ENCODE peak calls at places on chromosomes 3 and 15, in four cellular contexts. One of them, this sample, is unnamed.

GRCh38 chr3:41846850-41847249 is 115.1 kb downstream of the ULK4 start:
- DNase-seq in heart left ventricle: no peak
- DNase-seq in ovary: no peak
- DNase-seq in CD8-positive, alpha-beta memory T cell: no peak
- DNase-seq in this sample: no peak

GRCh38 chr15:82918162-82918561 is 34.4 kb downstream of the HOMER2 start:
- DNase-seq in heart left ventricle: no peak
- DNase-seq in ovary: no peak
- DNase-seq in CD8-positive, alpha-beta memory T cell: no peak
- DNase-seq in this sample: no peak

GRCh38 chr3:113008117-113008516 is 17.3 kb downstream of the GTPBP8 start:
- DNase-seq in heart left ventricle: no peak
- DNase-seq in ovary: no peak
- DNase-seq in CD8-positive, alpha-beta memory T cell: no peak
- DNase-seq in this sample: no peak

GRCh38 chr3:47204875-47205274 is 41.0 kb upstream of the SETD2 start:
- DNase-seq in heart left ventricle: no peak
- DNase-seq in ovary: no peak
- DNase-seq in CD8-positive, alpha-beta memory T cell: no peak
- DNase-seq in this sample: no peak

GRCh38 chr3:135927170-135927569 is 38.4 kb upstream of the PPP2R3A start:
- DNase-seq in heart left ventricle: no peak
- DNase-seq in ovary: no peak
- DNase-seq in CD8-positive, alpha-beta memory T cell: no peak
- DNase-seq in this sample: no peak

GRCh38 chr3:170614214-170614966 is 28.5 kb upstream of the SLC7A14 start:
- DNase-seq in heart left ventricle: peak; percentile 49
- DNase-seq in ovary: no peak
- DNase-seq in CD8-positive, alpha-beta memory T cell: no peak
- DNase-seq in this sample: peak; percentile 65

GRCh38 chr3:181358060-181358459 is 353.7 kb upstream of the SOX2 start:
- DNase-seq in heart left ventricle: no peak
- DNase-seq in ovary: no peak
- DNase-seq in CD8-positive, alpha-beta memory T cell: no peak
- DNase-seq in this sample: no peak

GRCh38 chr3:159751754-159752153 is 236.9 kb upstream of the IL12A start:
- DNase-seq in heart left ventricle: no peak
- DNase-seq in ovary: no peak
- DNase-seq in CD8-positive, alpha-beta memory T cell: no peak
- DNase-seq in this sample: no peak

GRCh38 chr15:68206711-68207151 is 1.6 kb upstream of the CALML4 start:
- DNase-seq in heart left ventricle: no peak
- DNase-seq in ovary: no peak
- DNase-seq in CD8-positive, alpha-beta memory T cell: no peak
- DNase-seq in this sample: no peak

GRCh38 chr3:3545360-3545759 is 253.9 kb upstream of the LRRN1 start:
- DNase-seq in heart left ventricle: no peak
- DNase-seq in ovary: no peak
- DNase-seq in CD8-positive, alpha-beta memory T cell: no peak
- DNase-seq in this sample: no peak

GRCh38 chr3:144821583-144821982 is 850.0 kb downstream of the DIPK2A start:
- DNase-seq in heart left ventricle: no peak
- DNase-seq in ovary: no peak
- DNase-seq in CD8-positive, alpha-beta memory T cell: no peak
- DNase-seq in this sample: no peak

GRCh38 chr3:149145361-149145760 is 15.9 kb downstream of the HPS3 start:
- DNase-seq in heart left ventricle: no peak
- DNase-seq in ovary: no peak
- DNase-seq in CD8-positive, alpha-beta memory T cell: no peak
- DNase-seq in this sample: no peak

GRCh38 chr3:182704926-182705325 is 88.4 kb upstream of the ATP11B start:
- DNase-seq in heart left ventricle: no peak
- DNase-seq in ovary: no peak
- DNase-seq in CD8-positive, alpha-beta memory T cell: no peak
- DNase-seq in this sample: no peak

GRCh38 chr15:69980311-69981059 is 117.2 kb downstream of the TLE3 start:
- DNase-seq in heart left ventricle: no peak
- DNase-seq in ovary: no peak
- DNase-seq in CD8-positive, alpha-beta memory T cell: no peak
- DNase-seq in this sample: no peak

GRCh38 chr15:71410347-71410746 is 295.1 kb downstream of the THSD4 start:
- DNase-seq in heart left ventricle: no peak
- DNase-seq in ovary: no peak
- DNase-seq in CD8-positive, alpha-beta memory T cell: no peak
- DNase-seq in this sample: no peak

GRCh38 chr15:71413419-71413818 is 298.1 kb downstream of the THSD4 start:
- DNase-seq in heart left ventricle: no peak
- DNase-seq in ovary: no peak
- DNase-seq in CD8-positive, alpha-beta memory T cell: no peak
- DNase-seq in this sample: no peak

GRCh38 chr15:71411538-71412482 is 296.5 kb downstream of the THSD4 start:
- DNase-seq in heart left ventricle: no peak
- DNase-seq in ovary: no peak
- DNase-seq in CD8-positive, alpha-beta memory T cell: no peak
- DNase-seq in this sample: no peak

GRCh38 chr15:71414778-71415177 is 299.5 kb downstream of the THSD4 start:
- DNase-seq in heart left ventricle: no peak
- DNase-seq in ovary: no peak
- DNase-seq in CD8-positive, alpha-beta memory T cell: no peak
- DNase-seq in this sample: no peak

DNA sequence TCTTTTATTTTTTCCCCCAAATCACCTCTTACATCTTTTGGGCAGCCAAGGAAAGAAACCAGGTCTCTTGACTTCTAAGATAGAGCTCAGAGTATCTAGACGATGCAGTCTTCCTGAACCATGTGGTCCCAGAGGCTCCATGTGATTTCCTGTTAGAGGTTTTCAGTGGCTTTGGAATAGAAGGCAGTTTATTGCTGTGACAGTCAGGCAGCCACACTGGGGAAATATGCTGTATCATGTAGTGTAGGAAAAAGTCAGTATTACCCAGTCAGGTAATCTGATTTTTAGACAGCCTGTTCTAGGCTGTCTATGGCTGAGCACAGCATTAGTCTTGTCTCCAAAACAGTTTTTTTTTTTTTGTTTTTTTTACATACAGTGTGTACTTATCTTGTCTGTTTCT is 294.3 kb downstream of the THSD4 start:
- DNase-seq in heart left ventricle: no peak
- DNase-seq in ovary: no peak
- DNase-seq in CD8-positive, alpha-beta memory T cell: no peak
- DNase-seq in this sample: no peak
- H3K4me3 ChIP-seq in heart left ventricle: no peak overlapping the region
- H3K4me3 ChIP-seq in ovary: no peak overlapping the region
- H3K4me3 ChIP-seq in CD8-positive, alpha-beta memory T cell: no peak overlapping the region
- H3K4me3 ChIP-seq in this sample: no peak overlapping the region

GRCh38 chr3:186212611-186213010 is 103.7 kb upstream of the ETV5 start:
- DNase-seq in heart left ventricle: no peak
- DNase-seq in ovary: no peak
- DNase-seq in CD8-positive, alpha-beta memory T cell: no peak
- DNase-seq in this sample: no peak

GRCh38 chr3:186211101-186211500 is 102.2 kb upstream of the ETV5 start:
- DNase-seq in heart left ventricle: no peak
- DNase-seq in ovary: no peak
- DNase-seq in CD8-positive, alpha-beta memory T cell: no peak
- DNase-seq in this sample: no peak

GRCh38 chr3:186208328-186208989 is 99.6 kb upstream of the ETV5 start:
- DNase-seq in heart left ventricle: no peak
- DNase-seq in ovary: no peak
- DNase-seq in CD8-positive, alpha-beta memory T cell: no peak
- DNase-seq in this sample: no peak

GRCh38 chr3:186209810-186210752 is 101.2 kb upstream of the ETV5 start:
- DNase-seq in heart left ventricle: peak; percentile 86
- DNase-seq in ovary: peak; percentile 55
- DNase-seq in CD8-positive, alpha-beta memory T cell: no peak
- DNase-seq in this sample: no peak

DNA sequence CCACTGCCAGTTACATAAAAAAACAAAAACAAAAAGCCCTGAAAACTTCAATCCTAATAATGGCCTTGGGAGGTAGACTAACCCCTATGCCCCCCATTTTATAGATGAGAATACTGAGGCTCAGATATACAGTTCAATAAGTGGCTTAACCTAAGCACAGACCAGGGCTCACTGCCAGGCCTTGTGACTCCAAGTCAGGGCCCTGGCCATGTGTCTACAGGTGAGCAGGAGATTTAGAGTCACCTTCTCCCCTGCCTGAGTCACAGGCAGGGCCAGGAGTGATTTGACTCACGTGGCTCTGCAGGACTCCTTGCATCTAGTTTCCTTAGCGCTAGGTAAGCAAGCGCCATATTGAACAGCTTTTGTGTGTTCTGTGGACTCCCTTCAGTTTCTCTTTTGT is 98.6 kb upstream of the ETV5 start:
- DNase-seq in heart left ventricle: no peak
- DNase-seq in ovary: no peak
- DNase-seq in CD8-positive, alpha-beta memory T cell: no peak
- DNase-seq in this sample: no peak
- H3K4me1 ChIP-seq in heart left ventricle: peaks cover 34% of the 10 kb centered on the region
- H3K4me1 ChIP-seq in ovary: peaks cover 8% of the 10 kb centered on the region
- H3K4me1 ChIP-seq in CD8-positive, alpha-beta memory T cell: no peaks in the 10 kb centered on the region
- H3K4me1 ChIP-seq in this sample: no peaks in the 10 kb centered on the region

GRCh38 chr3:172209333-172210321 is 170.2 kb downstream of the FNDC3B start:
- DNase-seq in heart left ventricle: peak; percentile 81
- DNase-seq in ovary: no peak
- DNase-seq in CD8-positive, alpha-beta memory T cell: no peak
- DNase-seq in this sample: no peak
- H3K4me3 ChIP-seq in heart left ventricle: no peak overlapping the region
- H3K4me3 ChIP-seq in ovary: no peak overlapping the region
- H3K4me3 ChIP-seq in CD8-positive, alpha-beta memory T cell: no peak overlapping the region
- H3K4me3 ChIP-seq in this sample: no peak overlapping the region

GRCh38 chr3:185928532-185928931 is 9.3 kb downstream of the TRA2B start:
- DNase-seq in heart left ventricle: no peak
- DNase-seq in ovary: no peak
- DNase-seq in CD8-positive, alpha-beta memory T cell: no peak
- DNase-seq in this sample: no peak
- H3K4me1 ChIP-seq in heart left ventricle: peaks cover 85% of the 10 kb centered on the region
- H3K4me1 ChIP-seq in ovary: peaks cover 23% of the 10 kb centered on the region
- H3K4me1 ChIP-seq in CD8-positive, alpha-beta memory T cell: peaks cover 77% of the 10 kb centered on the region
- H3K4me1 ChIP-seq in this sample: no peaks in the 10 kb centered on the region

GRCh38 chr3:127914584-127914983 is 448 bp upstream of the KBTBD12 start:
- DNase-seq in heart left ventricle: no peak
- DNase-seq in ovary: no peak
- DNase-seq in CD8-positive, alpha-beta memory T cell: no peak
- DNase-seq in this sample: no peak
- H3K4me3 ChIP-seq in heart left ventricle: peak overlapping the region; percentile 55
- H3K4me3 ChIP-seq in ovary: peak overlapping the region; percentile 36
- H3K4me3 ChIP-seq in CD8-positive, alpha-beta memory T cell: no peak overlapping the region
- H3K4me3 ChIP-seq in this sample: peak overlapping the region; percentile 51

GRCh38 chr3:197490098-197490497 is 65.7 kb downstream of the BDH1 start:
- DNase-seq in heart left ventricle: no peak
- DNase-seq in ovary: no peak
- DNase-seq in CD8-positive, alpha-beta memory T cell: no peak
- DNase-seq in this sample: no peak

GRCh38 chr3:197484204-197484901 is 71.4 kb downstream of the BDH1 start:
- DNase-seq in heart left ventricle: no peak
- DNase-seq in ovary: no peak
- DNase-seq in CD8-positive, alpha-beta memory T cell: no peak
- DNase-seq in this sample: no peak

GRCh38 chr3:197485143-197485542 is 70.6 kb downstream of the BDH1 start:
- DNase-seq in heart left ventricle: no peak
- DNase-seq in ovary: no peak
- DNase-seq in CD8-positive, alpha-beta memory T cell: no peak
- DNase-seq in this sample: no peak

GRCh38 chr3:197487911-197488391 is 67.8 kb downstream of the BDH1 start:
- DNase-seq in heart left ventricle: peak; percentile 78
- DNase-seq in ovary: no peak
- DNase-seq in CD8-positive, alpha-beta memory T cell: no peak
- DNase-seq in this sample: peak; percentile 61

DNA sequence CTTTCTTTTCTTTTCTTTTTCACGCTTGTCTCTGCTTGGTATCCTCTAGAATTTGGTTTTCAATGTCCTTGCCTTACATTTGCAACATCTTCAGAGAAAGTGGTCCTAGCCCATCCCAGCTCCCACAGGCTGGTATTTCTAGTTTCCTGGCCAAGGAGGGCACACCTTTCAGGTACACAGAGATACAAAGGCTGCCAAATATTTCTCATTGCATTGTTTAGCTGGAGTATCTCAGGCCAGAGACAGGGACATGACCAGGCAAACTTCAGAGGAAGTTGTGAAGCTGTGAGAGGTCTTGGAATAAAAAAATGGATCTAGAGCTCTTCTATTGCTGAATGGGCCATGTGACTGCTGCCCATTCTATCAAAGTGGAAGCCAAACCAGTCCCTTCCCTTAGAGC is 68.9 kb downstream of the BDH1 start:
- DNase-seq in heart left ventricle: no peak
- DNase-seq in ovary: no peak
- DNase-seq in CD8-positive, alpha-beta memory T cell: no peak
- DNase-seq in this sample: no peak
- H3K4me1 ChIP-seq in heart left ventricle: no peaks in the 10 kb centered on the region
- H3K4me1 ChIP-seq in ovary: no peaks in the 10 kb centered on the region
- H3K4me1 ChIP-seq in CD8-positive, alpha-beta memory T cell: no peaks in the 10 kb centered on the region
- H3K4me1 ChIP-seq in this sample: peaks cover 10% of the 10 kb centered on the region

GRCh38 chr3:8503871-8504610 is 2.4 kb downstream of the LMCD1 start:
- DNase-seq in heart left ventricle: no peak
- DNase-seq in ovary: no peak
- DNase-seq in CD8-positive, alpha-beta memory T cell: no peak
- DNase-seq in this sample: no peak
- H3K4me3 ChIP-seq in heart left ventricle: peak overlapping the region; percentile 51
- H3K4me3 ChIP-seq in ovary: peak overlapping the region; percentile 30
- H3K4me3 ChIP-seq in CD8-positive, alpha-beta memory T cell: no peak overlapping the region
- H3K4me3 ChIP-seq in this sample: peak overlapping the region; percentile 35

This sample was measured in right atrium auricular region.